ENCODE peak calls at places on chromosomes 3 and 15, in nine cellular contexts. K is tibial artery; X is breast epithelium; Y is neural progenitor cell; W is glutamatergic neuron; J is fibroblast of mammary gland; S is progenitor cell of endocrine pancreas; M is endothelial cell; H is CD8-positive, alpha-beta T cell. P is an unnamed sample.

GRCh38 chr3:166444336-166444735 is 607.1 kb upstream of the BCHE start:
- DNase-seq in K (no peak), X (no peak), Y (no peak), W (no peak), J (peak), S (no peak), M (no peak), H (no peak), P (no peak)

GRCh38 chr3:23174426-23175039 is 28.6 kb upstream of the UBE2E2 start:
- DNase-seq in K (no peak), X (no peak), Y (peak), W (peak), J (no peak), S (no peak), M (no peak), H (no peak), P (no peak)

GRCh38 chr3:111484666-111485065 is 57.3 kb upstream of the CD96 start:
- DNase-seq in K (no peak), X (no peak), Y (no peak), W (no peak), J (no peak), S (no peak), M (no peak), H (no peak), P (peak)

GRCh38 chr15:65862682-65863081 is 6.6 kb upstream of the RAB11A start:
- DNase-seq in K (no peak), X (no peak), Y (peak), W (peak), J (peak), S (no peak), M (peak), H (peak), P (peak)

GRCh38 chr15:90642464-90643300 is 74.5 kb upstream of the BLM start:
- DNase-seq in K (peak), X (no peak), Y (no peak), W (no peak), J (no peak), S (no peak), M (no peak), H (no peak), P (no peak)

GRCh38 chr3:100783619-100784018 is 74.3 kb downstream of the TFG start:
- DNase-seq in K (no peak), X (no peak), Y (no peak), W (no peak), J (no peak), S (no peak), M (no peak), H (no peak), P (no peak)

GRCh38 chr15:101013769-101014223 is 94.6 kb downstream of the LRRK1 start:
- DNase-seq in K (no peak), X (no peak), Y (no peak), W (no peak), J (no peak), S (no peak), M (no peak), H (no peak), P (no peak)

GRCh38 chr3:170387952-170388351 is 30.4 kb downstream of the SKIL start:
- DNase-seq in K (no peak), X (no peak), Y (no peak), W (no peak), J (peak), S (no peak), M (no peak), H (no peak), P (no peak)

GRCh38 chr15:78322243-78322642 is 17.9 kb upstream of the CRABP1 start:
- DNase-seq in K (no peak), X (no peak), Y (no peak), W (no peak), J (no peak), S (no peak), M (peak), H (no peak), P (no peak)

DNA sequence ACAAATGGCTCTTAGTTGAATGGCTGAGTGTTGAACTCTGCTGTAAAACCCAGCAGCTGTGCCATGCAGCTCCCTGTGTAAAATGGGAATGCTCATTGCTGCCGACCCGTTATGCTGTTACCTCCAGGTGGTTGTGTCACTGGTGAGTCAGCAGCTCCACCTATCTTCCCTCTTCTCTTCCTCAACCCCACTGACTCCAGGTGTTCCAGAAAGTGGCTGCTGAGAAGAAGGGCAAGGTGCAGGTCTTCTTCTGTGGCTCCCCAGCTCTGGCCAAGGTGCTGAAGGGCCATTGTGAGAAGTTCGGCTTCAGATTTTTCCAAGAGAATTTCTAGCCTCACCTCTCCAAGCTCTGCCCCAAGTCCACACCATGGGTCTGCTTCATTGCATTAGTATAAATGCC is 41.9 kb downstream of the NOX5 start:
- DNase-seq in K (no peak), X (no peak), Y (no peak), W (no peak), J (no peak), S (no peak), M (no peak), H (no peak), P (no peak)
- TF ChIP-seq CTCF in K (no peak), X (no peak), Y (no peak), W (no peak), J (no peak), S (no peak), M (no peak), H (no peak), P (no peak)

GRCh38 chr3:11655188-11655928 is 11.6 kb upstream of the VGLL4 start:
- DNase-seq in K (no peak), X (no peak), Y (peak), W (peak), J (no peak), S (no peak), M (no peak), H (no peak), P (no peak)
- TF ChIP-seq CTCF in K (no peak), X (no peak), Y (peak), W (no peak), J (peak), S (peak), M (no peak), H (no peak), P (peak)

GRCh38 chr3:129608087-129608935 is 1.8 kb upstream of the PLXND1 start:
- DNase-seq in K (no peak), X (no peak), Y (peak), W (no peak), J (peak), S (no peak), M (peak), H (no peak), P (no peak)
- TF ChIP-seq CTCF in K (no peak), X (no peak), Y (peak), W (no peak), J (peak), S (no peak), M (no peak), H (no peak), P (no peak)

GRCh38 chr15:40038654-40039543 is at the start of gene SRP14:
- DNase-seq in K (peak), X (peak), Y (peak), W (peak), J (peak), S (peak), M (peak), H (peak), P (peak)
- TF ChIP-seq CTCF in K (peak), X (peak), Y (peak), W (peak), J (no peak), S (no peak), M (no peak), H (no peak), P (no peak)